ENCODE peak calls at places on chromosomes 11 and 22, in five cellular contexts. I, Q, F, Z and G are unnamed samples. For H3K4me1 and H3K36me3, the result is how much of the 10 kb centered on the place peaks cover.

GRCh38 chr11:115984228-115984627 is 480.0 kb upstream of the CADM1 start:
- DNase-seq in I (no peak), Z (no peak), Q (no peak), F (no peak), G (no peak)

GRCh38 chr22:36376265-36376664 is 11.5 kb downstream of the MYH9 start:
- DNase-seq in Z (no peak), I (no peak), Q (no peak), F (no peak), G (no peak)

GRCh38 chr22:45769569-45770210 is 98.1 kb downstream of the ATXN10 start:
- DNase-seq in Q (no peak), I (no peak), F (peak), Z (no peak), G (no peak)

GRCh38 chr11:134063991-134064747 is 4.7 kb upstream of the JAM3 start:
- DNase-seq in I (no peak), Q (no peak), F (no peak), Z (no peak), G (no peak)

GRCh38 chr11:131760191-131760951 is 390.0 kb downstream of the NTM start:
- DNase-seq in I (peak), F (no peak), Z (peak), Q (no peak), G (peak)

GRCh38 chr11:111606986-111607385 is 4.7 kb downstream of the SIK2 start:
- DNase-seq in F (no peak), Q (no peak), Z (peak), I (no peak), G (no peak)

GRCh38 chr11:73423506-73423905 is 47.3 kb downstream of the RELT start:
- DNase-seq in Q (no peak), I (no peak), Z (peak), F (no peak), G (no peak)

GRCh38 chr11:82024760-82025159 is 708.9 kb downstream of the FAM181B start:
- DNase-seq in Q (no peak), I (no peak), F (no peak), Z (no peak), G (no peak)

GRCh38 chr22:27801616-27802388 is at the start of gene MN1:
- DNase-seq in F (peak), Z (no peak), I (peak), Q (peak), G (no peak)

GRCh38 chr11:100735949-100736675 is 49.0 kb downstream of the ARHGAP42 start:
- DNase-seq in I (no peak), Q (no peak), F (no peak), Z (peak), G (no peak)

GRCh38 chr11:18594999-18595749 is 4.4 kb upstream of the MISFA start:
- DNase-seq in I (no peak), Z (no peak), F (no peak), Q (no peak), G (no peak)

GRCh38 chr11:33741806-33742205 is 5.6 kb upstream of the CD59 start:
- DNase-seq in F (no peak), I (no peak), Z (no peak), Q (no peak), G (no peak)

GRCh38 chr22:45488764-45489370 is 13.8 kb upstream of the FBLN1 start:
- DNase-seq in F (no peak), Z (no peak), Q (no peak), I (no peak), G (no peak)

GRCh38 chr11:67483901-67484665 is 1.3 kb downstream of the AIP start:
- DNase-seq in I (no peak), F (peak), Z (no peak), Q (peak), G (no peak)

GRCh38 chr22:49429066-49429465 is 398.6 kb downstream of the BRD1 start:
- DNase-seq in Z (no peak), Q (no peak), I (no peak), F (no peak), G (no peak)

GRCh38 chr11:111365722-111366559 is 13.1 kb downstream of the POU2AF1 start:
- DNase-seq in Q (no peak), I (no peak), F (no peak), Z (no peak), G (no peak)

GRCh38 chr11:100009728-100010127 is 677.4 kb upstream of the ARHGAP42 start:
- DNase-seq in Q (no peak), I (no peak), Z (no peak), F (no peak), G (no peak)

GRCh38 chr22:23144926-23145906 is at the start of gene RAB36:
- DNase-seq in Z (peak), F (peak), Q (peak), I (peak), G (peak)

GRCh38 chr22:23140385-23140784 is 1.4 kb downstream of the RSPH14 start:
- DNase-seq in Z (no peak), Q (no peak), F (no peak), I (no peak), G (no peak)

GRCh38 chr22:23143119-23143518 is 1.3 kb upstream of the RSPH14 start:
- DNase-seq in I (no peak), F (no peak), Z (no peak), Q (no peak), G (no peak)

GRCh38 chr22:23144432-23144831 is 845 bp upstream of the RAB36 start:
- DNase-seq in Z (no peak), Q (no peak), I (no peak), F (no peak), G (no peak)

GRCh38 chr22:23142546-23143105 is 836 bp upstream of the RSPH14 start:
- DNase-seq in I (no peak), Z (no peak), F (no peak), Q (no peak), G (no peak)
- H3K4me1 ChIP-seq in I (under half), Z (under half), F (under half), Q (half or more), G (under half)

GRCh38 chr11:48014917-48015316 is 34.6 kb downstream of the PTPRJ start:
- DNase-seq in Z (no peak), Q (no peak), I (no peak), F (no peak), G (no peak)
- TF ChIP-seq CTCF in Z (no peak), Q (no peak), I (no peak), F (no peak), G (no peak)

GRCh38 chr22:41541484-41541883 is 2.8 kb downstream of the POLR3H start:
- DNase-seq in Q (no peak), I (no peak), Z (no peak), F (no peak), G (no peak)
- H3K36me3 ChIP-seq in Q (under half), I (under half), Z (under half), F (under half), G (under half)

GRCh38 chr22:17104336-17104935 is 16.7 kb downstream of the TMEM121B start:
- DNase-seq in Z (no peak), F (no peak), I (no peak), Q (no peak), G (no peak)

GRCh38 chr22:17106785-17107546 is 14.2 kb downstream of the TMEM121B start:
- DNase-seq in Z (no peak), F (no peak), I (no peak), Q (no peak), G (no peak)

GRCh38 chr22:17107547-17107810 is 13.7 kb downstream of the TMEM121B start:
- DNase-seq in I (no peak), Z (no peak), F (no peak), Q (no peak), G (no peak)

GRCh38 chr22:17106161-17106784 is 14.9 kb downstream of the TMEM121B start:
- DNase-seq in Z (no peak), I (no peak), F (no peak), Q (no peak), G (no peak)

DNA sequence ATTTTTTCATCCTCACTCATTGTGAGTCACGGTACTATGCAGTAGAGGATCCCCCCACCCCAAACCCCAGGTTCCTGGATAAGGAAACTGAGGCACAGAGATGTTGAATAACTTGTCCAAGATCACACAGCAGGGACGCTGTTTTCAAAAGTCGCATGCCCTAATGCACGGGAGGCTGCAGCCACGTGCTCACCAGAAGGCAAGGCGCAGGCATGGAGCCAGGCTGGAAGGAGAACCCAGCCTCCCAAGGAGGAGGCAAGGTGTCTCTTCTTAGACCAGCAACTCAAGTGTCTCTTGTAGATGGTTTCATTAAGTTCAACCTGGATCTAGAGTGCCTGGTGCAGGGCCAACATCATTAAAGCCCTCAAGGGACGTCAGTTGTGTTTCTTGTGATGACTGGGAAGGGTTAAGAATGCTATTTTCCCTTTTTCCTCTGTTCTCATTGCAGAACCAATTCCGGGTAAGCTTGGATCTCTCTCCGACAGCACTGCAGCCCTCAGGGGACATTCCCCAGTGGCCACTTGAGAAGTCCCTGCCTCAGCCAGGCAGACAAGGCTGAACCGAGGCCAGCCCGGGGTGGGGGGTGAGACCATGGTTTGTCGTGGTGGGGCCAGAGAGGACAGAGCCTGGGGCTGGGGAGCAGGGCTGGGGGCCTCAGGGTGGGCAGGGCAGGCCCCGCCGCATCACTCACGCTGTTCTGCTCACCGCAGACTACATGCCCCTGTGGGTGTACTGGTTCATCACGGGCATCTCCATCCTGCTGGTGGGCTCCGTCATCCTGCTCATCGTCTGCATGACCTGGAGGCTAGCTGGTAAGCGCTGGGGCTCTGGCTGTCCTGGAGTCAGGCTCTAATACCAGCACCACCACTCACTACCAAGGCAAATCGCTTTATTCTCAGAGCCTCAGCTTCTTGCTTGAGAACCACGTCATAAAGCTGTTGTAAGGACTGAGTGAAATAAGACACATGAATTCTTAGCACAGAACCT is 15.7 kb downstream of the TMEM121B start:
- DNase-seq in F (peak), Z (no peak), I (no peak), Q (no peak), G (no peak)
- H3K4me1 ChIP-seq in F (under half), Z (under half), I (under half), Q (half or more), G (under half)

GRCh38 chr22:19146215-19146968 is 1.9 kb upstream of the ESS2 start:
- DNase-seq in Z (no peak), Q (no peak), I (no peak), F (no peak), G (no peak)
- TF ChIP-seq CTCF in Z (no peak), Q (no peak), I (no peak), F (no peak), G (no peak)

GRCh38 chr22:46795845-46796565 is 33.6 kb downstream of the TBC1D22A start:
- DNase-seq in F (no peak), I (no peak), Z (no peak), Q (no peak), G (no peak)

GRCh38 chr22:46798366-46799057 is 36.1 kb downstream of the TBC1D22A start:
- DNase-seq in Q (peak), I (peak), F (peak), Z (peak), G (no peak)

GRCh38 chr22:46798041-46798365 is 35.6 kb downstream of the TBC1D22A start:
- DNase-seq in F (no peak), Z (no peak), Q (no peak), I (no peak), G (no peak)

GRCh38 chr22:46796566-46797195 is 34.2 kb downstream of the TBC1D22A start:
- DNase-seq in Z (no peak), Q (no peak), F (no peak), I (no peak), G (no peak)

DNA sequence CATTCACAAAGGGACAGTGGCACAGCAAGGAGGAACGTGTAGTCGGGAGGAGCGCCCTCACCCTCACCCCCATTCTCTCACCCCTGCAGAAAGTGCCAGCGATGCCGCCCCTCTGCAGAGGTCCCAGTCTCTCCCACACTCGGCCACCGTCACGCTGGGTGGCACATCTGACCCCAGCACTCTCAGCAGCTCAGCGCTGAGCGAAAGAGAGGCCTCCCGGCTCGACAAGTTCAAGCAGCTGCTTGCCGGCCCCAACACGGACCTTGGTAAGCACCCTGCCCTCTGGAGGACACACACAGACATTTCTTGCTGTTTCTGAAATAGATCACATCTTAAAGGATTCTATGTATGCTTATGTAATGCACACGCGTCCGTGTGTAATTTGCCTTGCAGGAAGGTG is 34.9 kb downstream of the TBC1D22A start:
- DNase-seq in I (no peak), Q (no peak), Z (no peak), F (no peak), G (no peak)
- H3K36me3 ChIP-seq in I (under half), Q (under half), Z (under half), F (under half), G (under half)

GRCh38 chr11:107182983-107183382 is 164.7 kb upstream of the GUCY1A2 start:
- DNase-seq in Z (peak), I (no peak), F (no peak), Q (no peak), G (no peak)
- H3K4me1 ChIP-seq in Z (under half), I (under half), F (under half), Q (under half), G (under half)

DNA sequence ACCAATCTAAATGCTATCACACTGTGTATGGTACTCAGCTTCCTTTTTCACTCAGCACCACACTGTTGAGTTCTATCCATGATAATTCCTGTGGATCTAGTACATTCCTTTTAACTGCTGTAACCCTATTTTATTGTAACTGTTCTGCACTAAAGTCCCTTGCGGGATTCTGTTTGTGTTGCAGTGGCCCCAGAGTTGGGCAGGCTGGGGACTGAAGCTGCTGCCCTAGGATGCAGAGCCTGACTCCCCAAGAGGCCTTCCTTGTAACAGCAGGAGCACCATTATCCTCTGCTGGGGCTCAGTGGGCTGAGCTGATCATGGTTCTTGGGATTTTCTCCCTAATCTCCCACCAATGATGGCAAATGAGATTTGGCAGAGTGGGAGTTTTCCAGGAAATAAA is 77.7 kb downstream of the CABIN1 start:
- DNase-seq in I (peak), Q (no peak), F (no peak), Z (peak), G (no peak)
- TF ChIP-seq CTCF in I (no peak), Q (no peak), F (no peak), Z (no peak), G (no peak)

DNA sequence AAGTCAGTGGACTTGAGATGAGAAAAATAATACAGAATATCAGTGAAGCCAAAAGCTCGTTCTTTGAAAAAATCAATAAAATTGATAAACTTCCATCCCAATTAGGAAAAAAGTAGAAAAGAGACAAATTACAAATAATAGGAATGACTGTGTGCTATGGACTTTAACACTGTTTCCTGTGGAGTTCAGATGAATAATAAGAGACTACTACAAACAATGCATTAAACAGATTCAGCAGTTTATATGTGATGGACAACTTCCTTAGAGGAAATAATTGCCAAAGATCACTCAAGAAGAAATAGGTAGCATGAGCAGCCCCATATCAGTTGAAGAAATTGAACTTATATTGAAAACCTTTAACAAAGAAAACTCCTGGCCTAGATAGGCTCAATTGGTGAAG is 99.7 kb downstream of the PPP6R3 start:
- DNase-seq in Q (no peak), F (no peak), Z (no peak), I (no peak), G (no peak)
- H3K36me3 ChIP-seq in Q (under half), F (under half), Z (under half), I (under half), G (under half)

GRCh38 chr11:20060647-20061205 is 99.5 kb downstream of the DBX1 start:
- DNase-seq in F (no peak), Z (no peak), Q (no peak), I (no peak), G (no peak)
- H3K4me1 ChIP-seq in F (under half), Z (under half), Q (under half), I (under half), G (under half)